ENCODE peak calls at places on chromosomes 16 and 17, in four cellular contexts. V, M, C and K are unnamed samples.

GRCh38 chr16:49350265-49351103 is 23.1 kb upstream of the C16orf78 start:
- DNase-seq in C (peak; percentile 68), V (peak; percentile 67), M (peak; percentile 47), K (peak; percentile 68)

GRCh38 chr16:1377406-1378010 is 25.8 kb downstream of the GNPTG start:
- DNase-seq in M (no peak), C (no peak), V (no peak), K (no peak)

GRCh38 chr17:2484876-2485275 is 26.8 kb downstream of the METTL16 start:
- DNase-seq in V (peak; percentile 3), C (no peak), M (no peak), K (no peak)

GRCh38 chr17:57080708-57081107 is 4.3 kb upstream of the AKAP1 start:
- DNase-seq in M (no peak), V (no peak), C (no peak), K (no peak)

GRCh38 chr16:3094289-3095027 is 4.6 kb downstream of the ZSCAN10 start:
- DNase-seq in C (peak; percentile 39), M (peak; percentile 49), V (peak; percentile 80), K (no peak)

GRCh38 chr17:77225246-77225645 is 84.5 kb downstream of the SEC14L1 start:
- DNase-seq in M (no peak), C (no peak), V (no peak), K (no peak)

GRCh38 chr17:30378191-30378796 is 433 bp upstream of the CPD start:
- DNase-seq in M (no peak), V (peak; percentile 26), C (peak; percentile 11), K (peak; percentile 34)

GRCh38 chr16:23514381-23515152 is 4.3 kb upstream of the GGA2 start:
- DNase-seq in V (no peak), M (no peak), C (peak; percentile 29), K (no peak)

GRCh38 chr17:5138616-5139453 is 23.0 kb downstream of the USP6 start:
- DNase-seq in C (no peak), V (no peak), M (no peak), K (no peak)

GRCh38 chr16:78140818-78141466 is 41.5 kb downstream of the WWOX start:
- DNase-seq in M (no peak), V (no peak), C (no peak), K (no peak)

GRCh38 chr17:40323731-40324650 is 15.0 kb downstream of the RARA start:
- DNase-seq in M (peak; percentile 71), V (no peak), C (peak; percentile 50), K (no peak)

DNA sequence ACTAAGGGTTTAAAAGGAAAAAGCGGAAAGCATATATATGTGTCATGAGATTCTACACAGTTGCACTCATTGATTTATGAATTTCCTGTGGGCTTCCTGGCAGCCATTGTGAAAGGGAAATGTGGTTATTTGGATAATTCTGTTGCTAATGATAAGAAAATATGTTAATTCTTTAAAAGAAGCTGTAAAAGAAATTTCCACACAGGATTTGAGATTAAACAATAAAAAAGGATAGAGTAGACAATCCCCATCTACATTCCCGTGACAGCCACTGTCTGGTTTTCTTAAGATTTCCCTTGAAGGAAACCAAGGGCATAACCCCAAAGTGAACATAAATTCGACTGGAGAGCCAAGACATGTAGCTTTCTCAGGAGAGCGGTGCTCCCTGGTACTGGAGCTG is 397.5 kb downstream of the CPPED1 start:
- DNase-seq in C (no peak), V (no peak), M (no peak), K (no peak)
- TF ChIP-seq EZH2 in C (no peak), V (no peak), M (no peak), K (no peak)

DNA sequence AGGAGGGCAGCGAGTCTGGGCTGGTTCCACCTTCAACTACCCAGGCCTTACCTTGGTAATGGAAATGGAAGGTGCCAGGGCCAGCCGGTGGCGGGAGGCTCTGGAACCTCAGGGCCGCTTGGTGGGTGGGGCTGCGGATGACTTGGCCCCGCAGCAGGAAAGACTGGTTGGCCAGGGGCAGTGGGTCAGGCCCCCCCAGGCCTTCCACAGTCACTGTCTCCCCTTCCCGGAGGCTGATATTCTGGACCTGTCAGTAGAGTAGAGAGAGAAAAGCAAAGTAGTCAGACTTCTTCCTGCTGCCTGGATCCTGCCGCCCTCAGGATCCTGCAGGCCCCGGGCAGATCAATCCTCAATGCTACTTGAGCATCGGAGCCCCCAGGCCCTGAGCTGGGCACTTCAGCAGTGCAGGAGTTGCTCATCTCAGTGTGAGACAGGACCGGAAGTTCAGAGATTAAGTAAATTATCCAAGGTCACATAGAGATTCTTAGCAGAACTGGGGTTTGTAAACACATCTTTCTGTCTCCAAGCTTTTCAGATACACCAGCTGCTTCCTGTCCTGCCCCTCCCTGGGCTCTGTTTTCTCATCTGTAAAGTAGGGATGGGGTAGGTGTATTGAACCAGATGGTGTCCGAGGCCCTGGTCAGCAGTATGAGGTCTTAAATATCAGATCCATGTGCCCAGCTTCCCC is 18.5 kb upstream of the PHF12 start:
- DNase-seq in C (no peak), M (no peak), V (no peak), K (no peak)
- H2AFZ ChIP-seq in C (no peak overlapping the region), M (no peak overlapping the region), V (no peak overlapping the region), K (no peak overlapping the region)

GRCh38 chr16:31078597-31079341 is 4.5 kb downstream of the ZNF646 start:
- DNase-seq in C (no peak), M (no peak), V (no peak), K (peak; percentile 2)

GRCh38 chr16:31079342-31079944 is 5.2 kb downstream of the ZNF646 start:
- DNase-seq in M (no peak), C (no peak), V (no peak), K (peak; percentile 3)

GRCh38 chr16:31076319-31076718 is 2.1 kb downstream of the ZNF646 start:
- DNase-seq in V (no peak), C (no peak), M (no peak), K (peak; percentile 5)

GRCh38 chr16:31077024-31077423 is 2.8 kb downstream of the ZNF646 start:
- DNase-seq in M (no peak), C (no peak), V (no peak), K (no peak)

GRCh38 chr16:31077592-31078199 is 3.5 kb downstream of the ZNF646 start:
- DNase-seq in C (no peak), M (no peak), V (no peak), K (no peak)
- TF ChIP-seq CTCF in C (peak; percentile 10), M (no peak), V (no peak), K (no peak)

GRCh38 chr16:85329059-85329812 is 217.0 kb upstream of the CIBAR2 start:
- DNase-seq in V (no peak), M (no peak), C (no peak), K (peak; percentile 71)
- TF ChIP-seq EZH2 in V (no peak), M (no peak), C (no peak), K (no peak)

DNA sequence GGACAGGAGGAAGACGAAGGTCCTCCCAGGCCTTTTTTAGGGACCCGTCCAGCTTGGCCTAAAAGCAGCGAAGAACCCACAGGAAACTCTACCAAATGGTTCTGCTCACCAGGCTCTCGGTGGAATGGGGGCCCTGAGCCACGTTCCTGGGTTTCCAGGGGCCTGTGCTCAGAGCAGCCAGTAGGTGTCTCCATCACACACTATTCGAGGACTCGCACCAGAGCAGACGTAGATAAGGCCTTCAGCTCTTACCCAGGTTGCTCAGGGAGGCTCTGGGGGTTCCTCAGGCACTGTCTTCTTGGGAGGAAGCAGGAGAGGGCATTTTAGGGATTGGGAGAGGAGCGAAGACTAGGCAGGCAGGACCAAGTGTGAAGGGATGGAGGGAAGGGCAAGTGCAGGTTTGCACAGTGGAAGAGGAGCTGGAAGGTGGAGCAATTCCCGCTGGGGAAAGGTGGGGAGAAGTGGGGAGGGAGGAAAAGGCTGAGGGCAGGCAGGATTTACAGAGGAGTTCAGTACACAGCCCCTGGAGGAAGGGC is 157.1 kb downstream of the RGS9 start:
- DNase-seq in C (peak; percentile 73), M (peak; percentile 74), V (peak; percentile 69), K (peak; percentile 86)
- H2AFZ ChIP-seq in C (no peak overlapping the region), M (no peak overlapping the region), V (no peak overlapping the region), K (no peak overlapping the region)

DNA sequence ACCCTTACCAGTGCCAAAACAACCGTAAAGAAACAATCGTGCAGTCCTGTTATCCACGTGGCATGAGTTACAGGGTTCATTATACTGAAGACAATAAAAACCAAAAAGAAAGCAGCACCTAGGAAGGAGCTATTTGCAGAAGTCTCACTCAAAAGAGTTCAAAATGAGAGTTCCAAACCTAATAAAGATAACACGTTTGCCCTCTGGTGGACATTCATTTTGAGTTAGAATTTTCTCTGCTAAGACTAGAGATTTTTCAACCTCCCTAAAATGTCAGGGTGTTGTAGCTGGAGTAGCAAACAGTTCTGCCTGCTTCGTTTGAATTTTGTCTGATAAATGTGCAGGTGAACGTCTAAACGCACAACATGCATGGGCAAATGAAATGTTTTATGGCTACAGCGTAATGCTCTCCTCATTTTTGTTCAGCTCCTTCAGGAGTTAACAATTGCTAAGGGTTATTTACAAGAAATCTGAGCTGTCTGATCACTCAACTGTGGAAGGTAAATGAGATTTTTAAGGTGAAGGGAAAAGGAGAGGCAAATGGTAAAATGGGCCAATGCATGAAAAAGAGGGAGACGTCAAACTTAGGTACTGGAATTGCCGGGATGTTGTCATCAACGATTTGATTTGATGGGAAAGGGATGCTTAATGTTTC is 1067.9 kb upstream of the EEF2KMT start:
- DNase-seq in C (no peak), V (peak; percentile 5), M (no peak), K (no peak)
- TF ChIP-seq CTCF in C (peak; percentile 13), V (no peak), M (no peak), K (peak; percentile 37)

GRCh38 chr17:81569986-81570514 is 17.9 kb upstream of the FAAP100 start:
- DNase-seq in V (no peak), C (no peak), M (no peak), K (no peak)
- TF ChIP-seq EZH2 in V (no peak), C (no peak), M (no peak), K (no peak)

DNA sequence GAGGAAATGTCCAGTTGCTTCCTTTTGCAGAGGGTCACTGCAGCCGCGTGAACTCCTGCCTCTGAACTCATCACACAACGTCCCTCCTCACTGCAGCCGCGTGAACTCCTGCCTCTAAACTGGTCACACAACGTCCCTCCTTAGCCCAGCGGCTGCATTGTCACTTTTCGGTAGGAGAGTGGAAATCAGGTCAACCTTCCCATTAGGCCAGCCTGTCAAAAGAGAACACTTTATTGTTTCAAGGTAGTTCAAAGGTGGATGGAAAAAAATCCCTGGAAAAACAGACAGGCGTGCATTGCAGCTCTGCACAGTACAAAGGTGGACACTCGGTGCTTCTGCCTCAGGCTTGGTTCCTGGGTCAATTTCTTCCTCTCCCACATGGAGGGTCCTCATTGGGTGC is 280.2 kb downstream of the FOXL1 start:
- DNase-seq in V (no peak), C (no peak), M (no peak), K (peak; percentile 39)
- H2AFZ ChIP-seq in V (no peak overlapping the region), C (no peak overlapping the region), M (no peak overlapping the region), K (no peak overlapping the region)